ENCODE peak calls at places on chromosomes 2 and 18, in four cellular contexts. S, L, M and N are unnamed samples.

GRCh38 chr2:133871810-133872209 is 303.5 kb upstream of the NCKAP5 start:
- DNase-seq in S (no peak), L (no peak), M (no peak), N (no peak)

GRCh38 chr2:169446452-169446851 is 32.8 kb upstream of the BBS5 start:
- DNase-seq in S (no peak), L (no peak), M (no peak), N (no peak)

GRCh38 chr2:105821428-105822125 is 76.9 kb downstream of the NCK2 start:
- DNase-seq in S (no peak), L (no peak), M (no peak), N (no peak)

GRCh38 chr2:25252291-25253152 is 84.1 kb upstream of the POMC start:
- DNase-seq in S (no peak), L (peak), M (no peak), N (peak)

GRCh38 chr2:142805244-142805643 is 72.2 kb upstream of the KYNU start:
- DNase-seq in S (no peak), L (no peak), M (no peak), N (no peak)

GRCh38 chr2:42147641-42148274 is 21.4 kb upstream of the EML4 start:
- DNase-seq in S (no peak), L (no peak), M (peak), N (no peak)

GRCh38 chr2:164388511-164388910 is 232.8 kb downstream of the GRB14 start:
- DNase-seq in S (no peak), L (no peak), M (peak), N (no peak)

GRCh38 chr2:72605836-72606442 is 219.9 kb downstream of the EXOC6B start:
- DNase-seq in S (no peak), L (no peak), M (no peak), N (no peak)

GRCh38 chr2:203998195-203998804 is 61.7 kb downstream of the ICOS start:
- DNase-seq in S (no peak), L (no peak), M (no peak), N (no peak)

GRCh38 chr18:11673560-11673959 is 15.5 kb upstream of the GNAL start:
- DNase-seq in S (no peak), L (no peak), M (no peak), N (no peak)

GRCh38 chr2:28291811-28292455 is 100.7 kb upstream of the FOSL2 start:
- DNase-seq in S (no peak), L (no peak), M (no peak), N (no peak)

GRCh38 chr2:212494413-212495020 is 44.1 kb downstream of the ERBB4 start:
- DNase-seq in S (no peak), L (no peak), M (no peak), N (no peak)

GRCh38 chr2:139201516-139201915 is 421.3 kb upstream of the NXPH2 start:
- DNase-seq in S (no peak), L (no peak), M (no peak), N (no peak)

GRCh38 chr2:106012591-106013347 is 181.3 kb downstream of the UXS1 start:
- DNase-seq in S (no peak), L (no peak), M (no peak), N (no peak)